ENCODE peak calls at places on chromosomes 12 and 14, in ten cellular contexts. One of them, this sample, is unnamed.
A peak's percentile ranks its signal among the peaks of the same experiment; 100 is the strongest.

GRCh38 chr12:16612647-16613046 is 6.7 kb upstream of the LMO3 start:
- DNase-seq in H9: no peak
- DNase-seq in B cell: no peak
- DNase-seq in stimulated activated CD4-positive, alpha-beta T cell treated with anti-CD3 and anti-CD28 coated beads, Interleukin-1b, Interleukin-23, amount 100 ng/mL, for 24 hours: no peak
- DNase-seq in iPS-NIHi11: no peak
- DNase-seq in WTC11: no peak
- DNase-seq in non-pigmented ciliary epithelial cell: no peak
- DNase-seq in astrocyte of the spinal cord: no peak
- DNase-seq in HTR-8/SVneo: no peak
- DNase-seq in AG20443: no peak
- DNase-seq in this sample: peak; percentile 39

GRCh38 chr14:103854822-103855733 is 7.7 kb upstream of the PPP1R13B start:
- DNase-seq in non-pigmented ciliary epithelial cell: no peak
- DNase-seq in AG20443: peak; percentile 7
- DNase-seq in H9: peak; percentile 83
- DNase-seq in WTC11: peak; percentile 75
- DNase-seq in stimulated activated CD4-positive, alpha-beta T cell treated with anti-CD3 and anti-CD28 coated beads, Interleukin-1b, Interleukin-23, amount 100 ng/mL, for 24 hours: no peak
- DNase-seq in iPS-NIHi11: peak; percentile 80
- DNase-seq in B cell: no peak
- DNase-seq in HTR-8/SVneo: no peak
- DNase-seq in astrocyte of the spinal cord: no peak
- DNase-seq in this sample: no peak

GRCh38 chr14:99604766-99605298 is 825 bp upstream of the CCDC85C start:
- DNase-seq in B cell: no peak
- DNase-seq in HTR-8/SVneo: peak; percentile 46
- DNase-seq in AG20443: peak; percentile 65
- DNase-seq in H9: no peak
- DNase-seq in iPS-NIHi11: peak; percentile 68
- DNase-seq in non-pigmented ciliary epithelial cell: no peak
- DNase-seq in WTC11: peak; percentile 46
- DNase-seq in astrocyte of the spinal cord: peak; percentile 37
- DNase-seq in stimulated activated CD4-positive, alpha-beta T cell treated with anti-CD3 and anti-CD28 coated beads, Interleukin-1b, Interleukin-23, amount 100 ng/mL, for 24 hours: no peak
- DNase-seq in this sample: peak; percentile 32

GRCh38 chr12:118103601-118104382 is at the start of gene VSIG10:
- DNase-seq in astrocyte of the spinal cord: peak; percentile 65
- DNase-seq in WTC11: peak; percentile 68
- DNase-seq in non-pigmented ciliary epithelial cell: no peak
- DNase-seq in iPS-NIHi11: peak; percentile 90
- DNase-seq in HTR-8/SVneo: peak; percentile 66
- DNase-seq in stimulated activated CD4-positive, alpha-beta T cell treated with anti-CD3 and anti-CD28 coated beads, Interleukin-1b, Interleukin-23, amount 100 ng/mL, for 24 hours: no peak
- DNase-seq in B cell: no peak
- DNase-seq in H9: peak; percentile 79
- DNase-seq in AG20443: peak; percentile 92
- DNase-seq in this sample: peak; percentile 52

GRCh38 chr12:114355389-114356088 is 50.4 kb downstream of the TBX5 start:
- DNase-seq in stimulated activated CD4-positive, alpha-beta T cell treated with anti-CD3 and anti-CD28 coated beads, Interleukin-1b, Interleukin-23, amount 100 ng/mL, for 24 hours: no peak
- DNase-seq in astrocyte of the spinal cord: no peak
- DNase-seq in iPS-NIHi11: peak; percentile 71
- DNase-seq in HTR-8/SVneo: no peak
- DNase-seq in non-pigmented ciliary epithelial cell: no peak
- DNase-seq in B cell: no peak
- DNase-seq in WTC11: peak; percentile 80
- DNase-seq in AG20443: no peak
- DNase-seq in H9: peak; percentile 86
- DNase-seq in this sample: peak; percentile 15

GRCh38 chr12:75852956-75853355 is 178.6 kb downstream of the PHLDA1 start:
- DNase-seq in astrocyte of the spinal cord: no peak
- DNase-seq in stimulated activated CD4-positive, alpha-beta T cell treated with anti-CD3 and anti-CD28 coated beads, Interleukin-1b, Interleukin-23, amount 100 ng/mL, for 24 hours: no peak
- DNase-seq in B cell: no peak
- DNase-seq in WTC11: no peak
- DNase-seq in non-pigmented ciliary epithelial cell: no peak
- DNase-seq in HTR-8/SVneo: no peak
- DNase-seq in H9: no peak
- DNase-seq in iPS-NIHi11: no peak
- DNase-seq in AG20443: no peak
- DNase-seq in this sample: no peak

GRCh38 chr14:34931206-34931605 is 51.6 kb upstream of the SRP54 start:
- DNase-seq in HTR-8/SVneo: no peak
- DNase-seq in iPS-NIHi11: no peak
- DNase-seq in B cell: no peak
- DNase-seq in AG20443: peak; percentile 18
- DNase-seq in WTC11: no peak
- DNase-seq in stimulated activated CD4-positive, alpha-beta T cell treated with anti-CD3 and anti-CD28 coated beads, Interleukin-1b, Interleukin-23, amount 100 ng/mL, for 24 hours: no peak
- DNase-seq in non-pigmented ciliary epithelial cell: no peak
- DNase-seq in H9: no peak
- DNase-seq in astrocyte of the spinal cord: no peak
- DNase-seq in this sample: peak; percentile 23

GRCh38 chr12:42696424-42697149 is 107.0 kb upstream of the PRICKLE1 start:
- DNase-seq in astrocyte of the spinal cord: peak; percentile 24
- DNase-seq in iPS-NIHi11: no peak
- DNase-seq in non-pigmented ciliary epithelial cell: no peak
- DNase-seq in B cell: no peak
- DNase-seq in HTR-8/SVneo: no peak
- DNase-seq in AG20443: peak; percentile 63
- DNase-seq in WTC11: no peak
- DNase-seq in H9: no peak
- DNase-seq in stimulated activated CD4-positive, alpha-beta T cell treated with anti-CD3 and anti-CD28 coated beads, Interleukin-1b, Interleukin-23, amount 100 ng/mL, for 24 hours: no peak
- DNase-seq in this sample: peak; percentile 96

GRCh38 chr12:60693019-60693626 is 1097.3 kb downstream of the SLC16A7 start:
- DNase-seq in stimulated activated CD4-positive, alpha-beta T cell treated with anti-CD3 and anti-CD28 coated beads, Interleukin-1b, Interleukin-23, amount 100 ng/mL, for 24 hours: no peak
- DNase-seq in astrocyte of the spinal cord: no peak
- DNase-seq in B cell: no peak
- DNase-seq in iPS-NIHi11: no peak
- DNase-seq in AG20443: no peak
- DNase-seq in non-pigmented ciliary epithelial cell: no peak
- DNase-seq in H9: no peak
- DNase-seq in WTC11: no peak
- DNase-seq in HTR-8/SVneo: no peak
- DNase-seq in this sample: no peak

GRCh38 chr12:50261654-50262053 is 21.7 kb downstream of the LIMA1 start:
- DNase-seq in stimulated activated CD4-positive, alpha-beta T cell treated with anti-CD3 and anti-CD28 coated beads, Interleukin-1b, Interleukin-23, amount 100 ng/mL, for 24 hours: no peak
- DNase-seq in WTC11: no peak
- DNase-seq in H9: no peak
- DNase-seq in iPS-NIHi11: no peak
- DNase-seq in non-pigmented ciliary epithelial cell: no peak
- DNase-seq in B cell: no peak
- DNase-seq in AG20443: no peak
- DNase-seq in HTR-8/SVneo: no peak
- DNase-seq in astrocyte of the spinal cord: no peak
- DNase-seq in this sample: no peak

GRCh38 chr14:31718985-31719384 is 157.8 kb downstream of the NUBPL start:
- DNase-seq in WTC11: no peak
- DNase-seq in astrocyte of the spinal cord: no peak
- DNase-seq in AG20443: no peak
- DNase-seq in iPS-NIHi11: no peak
- DNase-seq in HTR-8/SVneo: no peak
- DNase-seq in B cell: no peak
- DNase-seq in H9: no peak
- DNase-seq in stimulated activated CD4-positive, alpha-beta T cell treated with anti-CD3 and anti-CD28 coated beads, Interleukin-1b, Interleukin-23, amount 100 ng/mL, for 24 hours: no peak
- DNase-seq in non-pigmented ciliary epithelial cell: no peak
- DNase-seq in this sample: no peak

GRCh38 chr14:30210630-30211029 is 283.0 kb upstream of the PRKD1 start:
- DNase-seq in iPS-NIHi11: no peak
- DNase-seq in AG20443: peak; percentile 56
- DNase-seq in astrocyte of the spinal cord: peak; percentile 34
- DNase-seq in non-pigmented ciliary epithelial cell: no peak
- DNase-seq in HTR-8/SVneo: no peak
- DNase-seq in stimulated activated CD4-positive, alpha-beta T cell treated with anti-CD3 and anti-CD28 coated beads, Interleukin-1b, Interleukin-23, amount 100 ng/mL, for 24 hours: no peak
- DNase-seq in WTC11: no peak
- DNase-seq in H9: no peak
- DNase-seq in B cell: no peak
- DNase-seq in this sample: no peak

GRCh38 chr12:100827901-100828520 is 33.4 kb downstream of the ANO4 start:
- DNase-seq in astrocyte of the spinal cord: peak; percentile 54
- DNase-seq in stimulated activated CD4-positive, alpha-beta T cell treated with anti-CD3 and anti-CD28 coated beads, Interleukin-1b, Interleukin-23, amount 100 ng/mL, for 24 hours: no peak
- DNase-seq in iPS-NIHi11: peak; percentile 55
- DNase-seq in AG20443: peak; percentile 37
- DNase-seq in H9: no peak
- DNase-seq in WTC11: no peak
- DNase-seq in non-pigmented ciliary epithelial cell: no peak
- DNase-seq in HTR-8/SVneo: no peak
- DNase-seq in B cell: no peak
- DNase-seq in this sample: peak; percentile 62

GRCh38 chr14:33052899-33053400 is 114.3 kb downstream of the NPAS3 start:
- DNase-seq in H9: no peak
- DNase-seq in astrocyte of the spinal cord: no peak
- DNase-seq in AG20443: no peak
- DNase-seq in HTR-8/SVneo: no peak
- DNase-seq in WTC11: no peak
- DNase-seq in B cell: no peak
- DNase-seq in iPS-NIHi11: no peak
- DNase-seq in stimulated activated CD4-positive, alpha-beta T cell treated with anti-CD3 and anti-CD28 coated beads, Interleukin-1b, Interleukin-23, amount 100 ng/mL, for 24 hours: no peak
- DNase-seq in non-pigmented ciliary epithelial cell: no peak
- DNase-seq in this sample: no peak

GRCh38 chr14:79201545-79202247 is 1009.6 kb downstream of the DIO2 start:
- DNase-seq in HTR-8/SVneo: no peak
- DNase-seq in non-pigmented ciliary epithelial cell: no peak
- DNase-seq in astrocyte of the spinal cord: no peak
- DNase-seq in iPS-NIHi11: no peak
- DNase-seq in H9: no peak
- DNase-seq in WTC11: no peak
- DNase-seq in stimulated activated CD4-positive, alpha-beta T cell treated with anti-CD3 and anti-CD28 coated beads, Interleukin-1b, Interleukin-23, amount 100 ng/mL, for 24 hours: no peak
- DNase-seq in B cell: no peak
- DNase-seq in AG20443: no peak
- DNase-seq in this sample: no peak

GRCh38 chr12:93192878-93193277 is 184.8 kb upstream of the NUDT4 start:
- DNase-seq in WTC11: no peak
- DNase-seq in B cell: no peak
- DNase-seq in iPS-NIHi11: no peak
- DNase-seq in stimulated activated CD4-positive, alpha-beta T cell treated with anti-CD3 and anti-CD28 coated beads, Interleukin-1b, Interleukin-23, amount 100 ng/mL, for 24 hours: no peak
- DNase-seq in AG20443: no peak
- DNase-seq in H9: no peak
- DNase-seq in astrocyte of the spinal cord: no peak
- DNase-seq in non-pigmented ciliary epithelial cell: no peak
- DNase-seq in HTR-8/SVneo: no peak
- DNase-seq in this sample: no peak

GRCh38 chr12:52523825-52524224 is 3.6 kb upstream of the KRT5 start:
- DNase-seq in WTC11: no peak
- DNase-seq in stimulated activated CD4-positive, alpha-beta T cell treated with anti-CD3 and anti-CD28 coated beads, Interleukin-1b, Interleukin-23, amount 100 ng/mL, for 24 hours: no peak
- DNase-seq in HTR-8/SVneo: no peak
- DNase-seq in B cell: no peak
- DNase-seq in non-pigmented ciliary epithelial cell: no peak
- DNase-seq in astrocyte of the spinal cord: no peak
- DNase-seq in H9: no peak
- DNase-seq in AG20443: no peak
- DNase-seq in iPS-NIHi11: no peak
- DNase-seq in this sample: no peak

GRCh38 chr12:16347391-16348298 is at the start of gene MGST1:
- DNase-seq in stimulated activated CD4-positive, alpha-beta T cell treated with anti-CD3 and anti-CD28 coated beads, Interleukin-1b, Interleukin-23, amount 100 ng/mL, for 24 hours: no peak
- DNase-seq in non-pigmented ciliary epithelial cell: no peak
- DNase-seq in astrocyte of the spinal cord: peak; percentile 62
- DNase-seq in B cell: no peak
- DNase-seq in iPS-NIHi11: peak; percentile 81
- DNase-seq in WTC11: peak; percentile 84
- DNase-seq in H9: peak; percentile 95
- DNase-seq in AG20443: peak; percentile 70
- DNase-seq in HTR-8/SVneo: no peak
- DNase-seq in this sample: peak; percentile 74

GRCh38 chr14:68467425-68467824 is 325.4 kb downstream of the ZFP36L1 start:
- DNase-seq in astrocyte of the spinal cord: no peak
- DNase-seq in stimulated activated CD4-positive, alpha-beta T cell treated with anti-CD3 and anti-CD28 coated beads, Interleukin-1b, Interleukin-23, amount 100 ng/mL, for 24 hours: no peak
- DNase-seq in H9: no peak
- DNase-seq in B cell: no peak
- DNase-seq in AG20443: no peak
- DNase-seq in WTC11: no peak
- DNase-seq in HTR-8/SVneo: no peak
- DNase-seq in non-pigmented ciliary epithelial cell: no peak
- DNase-seq in iPS-NIHi11: no peak
- DNase-seq in this sample: no peak

GRCh38 chr12:78062781-78063180 is 232.1 kb downstream of the NAV3 start:
- DNase-seq in B cell: no peak
- DNase-seq in H9: no peak
- DNase-seq in AG20443: peak; percentile 26
- DNase-seq in HTR-8/SVneo: no peak
- DNase-seq in WTC11: no peak
- DNase-seq in astrocyte of the spinal cord: peak; percentile 87
- DNase-seq in iPS-NIHi11: no peak
- DNase-seq in stimulated activated CD4-positive, alpha-beta T cell treated with anti-CD3 and anti-CD28 coated beads, Interleukin-1b, Interleukin-23, amount 100 ng/mL, for 24 hours: no peak
- DNase-seq in non-pigmented ciliary epithelial cell: peak; percentile 67
- DNase-seq in this sample: peak; percentile 85

GRCh38 chr14:86038401-86038985 is 508.5 kb downstream of the FLRT2 start:
- DNase-seq in H9: peak; percentile 80
- DNase-seq in WTC11: peak; percentile 69
- DNase-seq in non-pigmented ciliary epithelial cell: no peak
- DNase-seq in HTR-8/SVneo: peak; percentile 22
- DNase-seq in astrocyte of the spinal cord: peak; percentile 49
- DNase-seq in AG20443: peak; percentile 73
- DNase-seq in iPS-NIHi11: peak; percentile 61
- DNase-seq in B cell: no peak
- DNase-seq in stimulated activated CD4-positive, alpha-beta T cell treated with anti-CD3 and anti-CD28 coated beads, Interleukin-1b, Interleukin-23, amount 100 ng/mL, for 24 hours: no peak
- DNase-seq in this sample: peak; percentile 58

GRCh38 chr12:47414511-47414910 is 291.3 kb downstream of the RPAP3 start:
- DNase-seq in B cell: no peak
- DNase-seq in HTR-8/SVneo: no peak
- DNase-seq in non-pigmented ciliary epithelial cell: no peak
- DNase-seq in stimulated activated CD4-positive, alpha-beta T cell treated with anti-CD3 and anti-CD28 coated beads, Interleukin-1b, Interleukin-23, amount 100 ng/mL, for 24 hours: no peak
- DNase-seq in iPS-NIHi11: no peak
- DNase-seq in astrocyte of the spinal cord: no peak
- DNase-seq in AG20443: no peak
- DNase-seq in H9: no peak
- DNase-seq in WTC11: no peak
- DNase-seq in this sample: no peak

GRCh38 chr14:54769955-54770863 is 132.4 kb downstream of the GCH1 start:
- DNase-seq in HTR-8/SVneo: no peak
- DNase-seq in non-pigmented ciliary epithelial cell: no peak
- DNase-seq in H9: no peak
- DNase-seq in astrocyte of the spinal cord: no peak
- DNase-seq in AG20443: no peak
- DNase-seq in stimulated activated CD4-positive, alpha-beta T cell treated with anti-CD3 and anti-CD28 coated beads, Interleukin-1b, Interleukin-23, amount 100 ng/mL, for 24 hours: no peak
- DNase-seq in B cell: no peak
- DNase-seq in WTC11: no peak
- DNase-seq in iPS-NIHi11: no peak
- DNase-seq in this sample: no peak

GRCh38 chr12:46617167-46617566 is 208.6 kb downstream of the SLC38A4 start:
- DNase-seq in astrocyte of the spinal cord: no peak
- DNase-seq in H9: no peak
- DNase-seq in HTR-8/SVneo: no peak
- DNase-seq in stimulated activated CD4-positive, alpha-beta T cell treated with anti-CD3 and anti-CD28 coated beads, Interleukin-1b, Interleukin-23, amount 100 ng/mL, for 24 hours: no peak
- DNase-seq in B cell: no peak
- DNase-seq in AG20443: peak; percentile 87
- DNase-seq in WTC11: no peak
- DNase-seq in non-pigmented ciliary epithelial cell: no peak
- DNase-seq in iPS-NIHi11: no peak
- DNase-seq in this sample: peak; percentile 80

GRCh38 chr12:107519906-107520859 is 165.4 kb upstream of the PWP1 start:
- DNase-seq in iPS-NIHi11: no peak
- DNase-seq in astrocyte of the spinal cord: no peak
- DNase-seq in B cell: no peak
- DNase-seq in AG20443: no peak
- DNase-seq in WTC11: no peak
- DNase-seq in non-pigmented ciliary epithelial cell: no peak
- DNase-seq in stimulated activated CD4-positive, alpha-beta T cell treated with anti-CD3 and anti-CD28 coated beads, Interleukin-1b, Interleukin-23, amount 100 ng/mL, for 24 hours: no peak
- DNase-seq in H9: no peak
- DNase-seq in HTR-8/SVneo: no peak
- DNase-seq in this sample: no peak

GRCh38 chr14:93024493-93024892 is 91.2 kb downstream of the ITPK1 start:
- DNase-seq in astrocyte of the spinal cord: no peak
- DNase-seq in WTC11: no peak
- DNase-seq in B cell: no peak
- DNase-seq in H9: no peak
- DNase-seq in HTR-8/SVneo: no peak
- DNase-seq in non-pigmented ciliary epithelial cell: no peak
- DNase-seq in iPS-NIHi11: no peak
- DNase-seq in AG20443: no peak
- DNase-seq in stimulated activated CD4-positive, alpha-beta T cell treated with anti-CD3 and anti-CD28 coated beads, Interleukin-1b, Interleukin-23, amount 100 ng/mL, for 24 hours: no peak
- DNase-seq in this sample: no peak

GRCh38 chr14:54116163-54116562 is 159.5 kb upstream of the BMP4 start:
- DNase-seq in non-pigmented ciliary epithelial cell: no peak
- DNase-seq in WTC11: no peak
- DNase-seq in astrocyte of the spinal cord: no peak
- DNase-seq in B cell: no peak
- DNase-seq in stimulated activated CD4-positive, alpha-beta T cell treated with anti-CD3 and anti-CD28 coated beads, Interleukin-1b, Interleukin-23, amount 100 ng/mL, for 24 hours: no peak
- DNase-seq in iPS-NIHi11: no peak
- DNase-seq in AG20443: no peak
- DNase-seq in HTR-8/SVneo: no peak
- DNase-seq in H9: no peak
- DNase-seq in this sample: no peak

GRCh38 chr12:124837958-124838803 is 25.5 kb downstream of the SCARB1 start:
- DNase-seq in HTR-8/SVneo: peak; percentile 96
- DNase-seq in iPS-NIHi11: no peak
- DNase-seq in WTC11: no peak
- DNase-seq in non-pigmented ciliary epithelial cell: peak; percentile 92
- DNase-seq in H9: no peak
- DNase-seq in stimulated activated CD4-positive, alpha-beta T cell treated with anti-CD3 and anti-CD28 coated beads, Interleukin-1b, Interleukin-23, amount 100 ng/mL, for 24 hours: no peak
- DNase-seq in astrocyte of the spinal cord: peak; percentile 98
- DNase-seq in B cell: no peak
- DNase-seq in AG20443: peak; percentile 91
- DNase-seq in this sample: peak; percentile 97